ENCODE peak calls at places on chromosomes 13 and 19, in eight cellular contexts. N, G, D, A, H, K, Y and Q are unnamed samples. For H3K4me1, the result is how much of the 10 kb centered on the place peaks cover.

GRCh38 chr19:48644839-48645651 is 942 bp downstream of the CA11 start:
- DNase-seq in N (peak), A (peak), Y (peak), D (peak), K (peak), G (peak), H (peak), Q (peak)

GRCh38 chr19:29764322-29764721 is 47.5 kb upstream of the CCNE1 start:
- DNase-seq in D (no peak), N (no peak), A (no peak), Y (no peak), G (no peak), H (no peak), K (no peak), Q (no peak)

GRCh38 chr13:27043013-27043412 is 128.6 kb downstream of the USP12 start:
- DNase-seq in A (peak), H (no peak), K (no peak), D (peak), Y (peak), N (no peak), G (no peak), Q (peak)

GRCh38 chr13:40777166-40777956 is 6.4 kb upstream of the MRPS31 start:
- DNase-seq in N (peak), A (peak), Y (peak), H (peak), D (peak), K (peak), G (peak), Q (peak)

GRCh38 chr19:43464089-43464775 is 1.2 kb downstream of the LYPD3 start:
- DNase-seq in Y (no peak), K (peak), D (no peak), G (no peak), H (peak), N (no peak), A (no peak), Q (peak)

GRCh38 chr19:49244256-49244655 is 80.7 kb downstream of the SLC6A16 start:
- DNase-seq in G (no peak), H (no peak), K (no peak), A (no peak), Y (no peak), D (no peak), N (no peak), Q (no peak)

GRCh38 chr19:33279430-33280350 is 22.6 kb downstream of the CEBPA start:
- DNase-seq in G (no peak), K (no peak), H (no peak), Y (no peak), A (no peak), N (no peak), D (no peak), Q (no peak)

GRCh38 chr19:14116918-14117578 is 514 bp downstream of the PRKACA start:
- DNase-seq in G (no peak), N (peak), D (no peak), H (no peak), K (peak), A (no peak), Y (no peak), Q (peak)

GRCh38 chr19:45068041-45068440 is 8.2 kb downstream of the ZNF296 start:
- DNase-seq in N (no peak), A (no peak), D (no peak), G (no peak), Y (no peak), H (no peak), K (no peak), Q (no peak)

GRCh38 chr13:74771964-74772363 is 637.8 kb upstream of the KLF12 start:
- DNase-seq in A (no peak), H (no peak), D (peak), G (no peak), K (no peak), N (no peak), Y (peak), Q (peak)

GRCh38 chr19:2408247-2408646 is 19.1 kb downstream of the TIMM13 start:
- DNase-seq in H (no peak), N (no peak), A (no peak), G (no peak), K (no peak), Y (no peak), D (no peak), Q (no peak)

GRCh38 chr13:40251343-40252032 is 415.0 kb downstream of the FOXO1 start:
- DNase-seq in N (no peak), H (no peak), K (no peak), Y (no peak), D (no peak), A (no peak), G (no peak), Q (no peak)

GRCh38 chr19:47755065-47755761 is 9.9 kb downstream of the NOP53 start:
- DNase-seq in K (no peak), N (no peak), D (no peak), Y (no peak), A (no peak), G (no peak), H (no peak), Q (no peak)

GRCh38 chr13:71962126-71962525 is 95.1 kb upstream of the DACH1 start:
- DNase-seq in N (no peak), Y (no peak), H (no peak), K (no peak), D (no peak), A (no peak), G (no peak), Q (no peak)

GRCh38 chr19:46951236-46951986 is 68.2 kb upstream of the NPAS1 start:
- DNase-seq in H (no peak), N (no peak), Y (peak), K (peak), G (no peak), D (peak), A (peak), Q (peak)

GRCh38 chr19:35133826-35134225 is 1.0 kb downstream of the LGI4 start:
- DNase-seq in A (no peak), K (peak), G (no peak), Y (no peak), N (no peak), H (no peak), D (no peak), Q (no peak)
- H3K4me3 ChIP-seq in A (no peak), K (peak), G (no peak), Y (no peak), N (no peak), H (no peak), D (no peak), Q (no peak)

GRCh38 chr13:91894311-91894710 is 495.9 kb downstream of the GPC5 start:
- DNase-seq in K (no peak), A (no peak), H (no peak), Y (peak), N (no peak), D (no peak), G (no peak), Q (no peak)
- H3K9ac ChIP-seq in K (no peak), A (no peak), H (no peak), Y (no peak), N (no peak), D (no peak), G (no peak), Q (no peak)

DNA sequence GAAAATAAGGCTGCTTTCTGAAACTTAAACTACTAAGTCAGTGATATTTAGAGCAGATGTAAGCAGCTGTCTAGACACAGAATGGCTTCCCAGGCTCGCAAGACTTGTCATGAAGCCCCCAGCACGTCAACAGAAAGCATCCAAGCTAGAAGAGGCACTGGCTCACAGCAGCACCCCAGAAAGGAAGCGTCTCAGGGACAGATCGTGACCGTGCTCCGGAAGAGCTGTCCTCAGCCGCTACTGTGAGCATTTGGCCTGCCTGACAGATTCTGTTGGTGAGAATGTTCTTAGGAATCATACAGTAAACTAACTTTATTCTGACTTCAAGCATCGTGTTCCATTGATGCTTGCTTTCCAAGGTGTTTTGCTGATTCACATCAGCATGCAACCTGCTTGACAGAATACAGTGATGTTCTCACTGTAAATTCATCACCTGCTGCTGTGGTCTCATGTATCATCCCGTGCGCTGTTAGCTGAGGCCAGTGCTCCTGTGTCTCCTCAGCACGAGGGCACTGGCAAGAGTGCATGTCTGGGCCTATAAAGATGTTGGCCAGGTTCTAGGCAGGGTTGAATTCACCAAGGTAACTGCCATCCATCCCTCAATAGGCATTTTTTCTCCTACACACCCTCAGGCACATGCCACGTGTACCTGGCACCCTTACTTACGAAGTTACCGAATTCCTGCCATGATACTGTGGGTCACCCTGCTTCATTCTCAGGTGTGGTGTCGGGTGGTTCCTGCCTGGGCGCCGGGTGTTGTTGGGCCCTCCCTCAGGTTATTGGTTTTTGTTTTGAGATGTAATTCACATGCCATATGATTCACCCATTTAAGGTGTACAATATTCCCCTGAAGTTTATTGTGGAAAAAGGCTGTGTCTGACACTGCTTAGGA is 15.9 kb downstream of the SPINT2 start:
- DNase-seq in D (no peak), K (no peak), G (no peak), N (no peak), Y (no peak), H (no peak), A (no peak), Q (no peak)
- H3K4me1 ChIP-seq in D (under half), K (under half), G (under half), N (under half), Y (under half), H (under half), A (under half), Q (under half)

GRCh38 chr13:105334211-105334610 is 1201.3 kb downstream of the EFNB2 start:
- DNase-seq in D (peak), N (no peak), Y (peak), K (no peak), G (no peak), A (no peak), H (no peak), Q (peak)
- H3K4me3 ChIP-seq in D (no peak), N (no peak), Y (no peak), K (no peak), G (no peak), A (no peak), H (no peak), Q (no peak)

GRCh38 chr13:47675871-47676270 is 325.2 kb downstream of the SUCLA2 start:
- DNase-seq in H (no peak), K (no peak), G (no peak), D (no peak), A (no peak), Y (no peak), N (no peak), Q (no peak)
- H3K9ac ChIP-seq in H (no peak), K (no peak), G (no peak), D (no peak), A (no peak), Y (no peak), N (no peak), Q (no peak)

GRCh38 chr19:35125270-35125717 is 9.6 kb downstream of the LGI4 start:
- DNase-seq in H (no peak), N (no peak), Y (no peak), D (no peak), K (no peak), G (no peak), A (no peak), Q (no peak)
- H3K4me1 ChIP-seq in H (under half), N (under half), Y (under half), D (under half), K (under half), G (under half), A (under half), Q (half or more)

DNA sequence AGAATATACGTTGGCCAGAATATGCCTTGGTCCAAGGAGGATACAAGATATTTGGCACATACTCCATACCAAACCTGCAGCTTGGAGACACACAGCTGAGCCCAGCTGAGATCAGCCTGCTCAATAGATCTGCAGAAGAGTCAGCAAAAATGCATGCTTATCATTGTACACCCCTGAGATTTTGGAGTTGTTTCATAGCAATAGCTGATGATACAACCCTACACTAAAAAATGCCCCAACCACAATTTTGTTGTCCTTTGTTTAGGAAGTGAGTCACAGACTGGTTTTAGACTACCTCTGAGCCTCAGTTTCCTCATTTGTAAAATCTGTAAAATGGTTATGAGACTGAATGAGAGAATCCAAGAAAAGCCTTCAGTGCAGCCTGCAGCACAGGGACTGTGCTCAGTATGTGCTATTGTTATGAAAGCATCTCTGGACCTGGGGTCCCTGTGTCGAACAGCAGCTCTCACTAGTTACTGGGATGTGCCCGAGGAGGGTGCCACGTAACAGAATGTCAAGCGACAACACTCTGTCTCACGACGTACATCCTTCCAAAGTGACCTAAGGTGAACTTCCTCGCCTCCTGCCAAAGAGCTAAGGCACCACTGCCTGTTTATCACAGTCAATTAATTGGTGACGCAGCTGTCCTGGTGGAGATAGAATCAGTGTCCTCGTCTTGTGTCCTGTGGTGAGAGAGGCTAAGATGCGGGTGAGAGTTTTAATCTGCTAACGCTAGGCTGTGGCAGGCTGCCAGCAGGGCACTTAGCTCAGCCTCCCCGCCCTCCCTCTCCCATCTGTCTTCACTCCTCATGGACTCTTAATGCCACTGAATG is 18.2 kb downstream of the DHRS12 start:
- DNase-seq in G (no peak), N (peak), A (no peak), Y (peak), K (peak), D (peak), H (no peak), Q (no peak)
- H3K4me3 ChIP-seq in G (no peak), N (no peak), A (no peak), Y (no peak), K (no peak), D (no peak), H (no peak), Q (peak)

GRCh38 chr19:58304748-58305064 is 471 bp upstream of the ERVK3-1 start:
- DNase-seq in N (no peak), K (no peak), D (no peak), A (no peak), Y (no peak), H (no peak), G (no peak), Q (no peak)
- H3K9ac ChIP-seq in N (no peak), K (no peak), D (no peak), A (no peak), Y (no peak), H (no peak), G (no peak), Q (peak)

DNA sequence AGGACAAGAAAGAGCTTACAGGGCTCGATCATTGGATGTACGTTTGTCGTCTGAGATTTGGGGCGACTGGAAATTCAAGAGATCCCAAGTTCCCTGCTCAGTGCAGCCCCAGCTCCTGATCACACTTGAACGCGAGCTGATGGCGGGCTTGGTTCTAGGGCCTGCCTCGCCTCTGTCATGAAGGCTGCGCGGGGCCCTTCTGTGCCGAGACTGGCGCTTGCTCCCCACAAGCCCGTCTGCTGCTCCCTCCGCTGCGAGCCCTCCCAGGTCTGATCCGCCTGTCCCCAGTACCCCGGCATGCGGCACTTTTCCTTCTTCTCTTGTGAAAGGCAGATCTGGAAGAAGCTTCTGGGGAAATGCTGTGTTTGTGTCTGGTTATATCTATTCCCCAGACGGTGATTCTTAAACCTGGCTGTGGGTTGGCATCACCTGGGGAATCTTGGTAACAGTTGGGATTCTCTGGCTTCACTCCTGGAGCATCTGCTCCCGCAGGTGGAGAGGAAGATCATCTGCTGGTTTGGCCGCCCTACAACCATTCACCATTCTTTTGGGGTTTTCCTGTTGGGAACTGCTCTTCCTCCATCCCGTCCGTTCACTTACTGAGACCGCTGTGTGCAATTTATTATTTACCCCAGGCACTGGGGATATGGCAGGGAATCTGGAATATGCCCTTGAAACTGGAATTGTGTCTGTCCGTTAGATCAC is 43.6 kb downstream of the SIPA1L3 start:
- DNase-seq in N (no peak), A (no peak), G (no peak), D (no peak), Y (no peak), K (no peak), H (no peak), Q (no peak)
- H3K4me1 ChIP-seq in N (under half), A (under half), G (under half), D (under half), Y (under half), K (under half), H (under half), Q (under half)

GRCh38 chr13:113455384-113455783 is 2.1 kb upstream of the ADPRHL1 start:
- DNase-seq in D (no peak), K (no peak), N (no peak), G (no peak), H (no peak), Y (no peak), A (no peak), Q (no peak)

GRCh38 chr13:113454936-113455335 is 1.6 kb upstream of the ADPRHL1 start:
- DNase-seq in G (no peak), Y (no peak), K (no peak), H (no peak), N (no peak), A (no peak), D (no peak), Q (no peak)

GRCh38 chr13:113451951-113452421 is 1.3 kb downstream of the ADPRHL1 start:
- DNase-seq in A (no peak), K (no peak), N (no peak), H (no peak), G (no peak), D (no peak), Y (no peak), Q (no peak)

GRCh38 chr13:113453962-113454361 is 674 bp upstream of the ADPRHL1 start:
- DNase-seq in Y (peak), G (no peak), A (no peak), K (no peak), N (no peak), D (no peak), H (no peak), Q (peak)

GRCh38 chr13:113452942-113453901 is at the start of gene ADPRHL1:
- DNase-seq in H (no peak), D (no peak), N (no peak), G (peak), Y (no peak), K (no peak), A (no peak), Q (no peak)
- H3K4me3 ChIP-seq in H (no peak), D (no peak), N (no peak), G (no peak), Y (no peak), K (no peak), A (no peak), Q (no peak)